ENCODE peak calls at places on chromosomes 7 and 10, in seven cellular contexts. Z, V, R, W, Q, P and E are unnamed samples.

GRCh38 chr10:126569513-126570447 is 100.7 kb downstream of the C10orf90 start:
- DNase-seq in Z (no peak), V (no peak), R (no peak), W (no peak), Q (no peak), P (no peak), E (no peak)

GRCh38 chr7:25775999-25776736 is 375.8 kb upstream of the NFE2L3 start:
- DNase-seq in Z (peak; percentile 36), V (no peak), R (no peak), W (no peak), Q (no peak), P (no peak), E (no peak)

GRCh38 chr10:76540786-76541185 is 1096.8 kb downstream of the KCNMA1 start:
- DNase-seq in Z (no peak), V (no peak), R (no peak), W (no peak), Q (no peak), P (no peak), E (no peak)

GRCh38 chr10:62027841-62028501 is 126.5 kb downstream of the ARID5B start:
- DNase-seq in Z (no peak), V (no peak), R (no peak), W (no peak), Q (no peak), P (no peak), E (no peak)

GRCh38 chr7:47435889-47436312 is 146.0 kb downstream of the TNS3 start:
- DNase-seq in Z (peak; percentile 63), V (no peak), R (peak; percentile 66), W (peak; percentile 70), Q (no peak), P (no peak), E (no peak)

GRCh38 chr10:18099420-18099819 is 40.8 kb upstream of the CACNB2 start:
- DNase-seq in Z (no peak), V (no peak), R (no peak), W (no peak), Q (no peak), P (no peak), E (no peak)

GRCh38 chr7:3482147-3482921 is 181.3 kb downstream of the SDK1 start:
- DNase-seq in Z (no peak), V (no peak), R (peak; percentile 38), W (peak; percentile 18), Q (no peak), P (peak; percentile 65), E (no peak)

GRCh38 chr7:80445351-80445750 is 66.5 kb downstream of the GNAT3 start:
- DNase-seq in Z (no peak), V (no peak), R (no peak), W (no peak), Q (no peak), P (no peak), E (no peak)

GRCh38 chr7:5478568-5479045 is 55.0 kb upstream of the TNRC18 start:
- DNase-seq in Z (no peak), V (no peak), R (no peak), W (no peak), Q (no peak), P (no peak), E (no peak)

GRCh38 chr7:149804106-149804505 is 30.7 kb upstream of the ZNF467 start:
- DNase-seq in Z (no peak), V (no peak), R (no peak), W (no peak), Q (no peak), P (no peak), E (no peak)

GRCh38 chr7:69654849-69655707 is 56.8 kb downstream of the AUTS2 start:
- DNase-seq in Z (no peak), V (no peak), R (no peak), W (no peak), Q (no peak), P (no peak), E (no peak)

GRCh38 chr10:129740532-129741279 is 223.4 kb downstream of the EBF3 start:
- DNase-seq in Z (no peak), V (peak; percentile 51), R (no peak), W (no peak), Q (no peak), P (peak; percentile 25), E (no peak)

GRCh38 chr7:149562602-149563001 is 65.0 kb upstream of the ZNF746 start:
- DNase-seq in Z (no peak), V (no peak), R (no peak), W (no peak), Q (no peak), P (no peak), E (no peak)

GRCh38 chr7:74334026-74334425 is 44.8 kb downstream of the CLIP2 start:
- DNase-seq in Z (no peak), V (no peak), R (no peak), W (no peak), Q (no peak), P (no peak), E (no peak)

GRCh38 chr10:97321807-97322195 is 2.7 kb downstream of the FRAT1 start:
- DNase-seq in Z (no peak), V (no peak), R (no peak), W (no peak), Q (no peak), P (no peak), E (no peak)

GRCh38 chr7:45580053-45580872 is 6.1 kb downstream of the ADCY1 start:
- DNase-seq in Z (peak; percentile 32), V (peak; percentile 70), R (peak; percentile 21), W (no peak), Q (no peak), P (peak; percentile 32), E (peak; percentile 71)

GRCh38 chr10:123584419-123584775 is 81.8 kb upstream of the GPR26 start:
- DNase-seq in Z (no peak), V (no peak), R (no peak), W (no peak), Q (no peak), P (no peak), E (no peak)
- TF ChIP-seq CTCF in Z (no peak), V (no peak), R (no peak), W (no peak), Q (no peak), P (no peak), E (no peak)

DNA sequence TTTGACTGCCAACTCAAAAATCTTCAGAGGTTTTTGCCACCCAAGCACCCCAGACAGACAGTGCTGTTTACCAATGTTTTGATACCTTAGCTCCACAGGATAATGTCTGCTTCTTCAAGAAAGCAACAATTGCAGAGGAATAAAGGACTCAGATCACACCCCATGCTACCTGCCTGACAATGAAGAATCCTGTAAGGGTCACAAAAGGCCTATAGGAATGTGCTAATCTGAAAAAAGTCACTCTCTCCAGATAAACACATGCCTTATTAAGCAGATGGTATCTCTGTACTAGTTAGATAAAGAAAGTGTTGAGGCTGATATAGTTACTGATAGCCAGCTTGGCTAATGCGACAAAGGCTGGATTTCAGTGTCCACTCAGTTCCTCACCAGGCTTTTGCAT is 1076.7 kb upstream of the SORCS1 start:
- DNase-seq in Z (no peak), V (no peak), R (no peak), W (no peak), Q (no peak), P (no peak), E (no peak)
- H3K9me3 ChIP-seq in Z (peaks cover 39% of the 10 kb centered on the region), V (peaks cover 33% of the 10 kb centered on the region), R (no peaks in the 10 kb centered on the region), W (peaks cover 46% of the 10 kb centered on the region), Q (peaks cover 3% of the 10 kb centered on the region), P (peaks cover 19% of the 10 kb centered on the region), E (no peaks in the 10 kb centered on the region)

GRCh38 chr7:158827411-158828342 is 1.6 kb downstream of the ESYT2 start:
- DNase-seq in Z (no peak), V (no peak), R (peak; percentile 61), W (no peak), Q (no peak), P (no peak), E (no peak)

GRCh38 chr7:158829342-158830210 is at the start of gene ESYT2:
- DNase-seq in Z (peak; percentile 100), V (peak; percentile 100), R (peak; percentile 100), W (peak; percentile 89), Q (peak; percentile 99), P (peak; percentile 98), E (peak; percentile 99)

GRCh38 chr7:158828343-158829020 is 827 bp downstream of the ESYT2 start:
- DNase-seq in Z (peak; percentile 59), V (peak; percentile 95), R (peak; percentile 70), W (no peak), Q (peak; percentile 75), P (peak; percentile 63), E (peak; percentile 81)

GRCh38 chr7:158830211-158830723 is 958 bp upstream of the ESYT2 start:
- DNase-seq in Z (no peak), V (no peak), R (no peak), W (no peak), Q (no peak), P (no peak), E (no peak)

DNA sequence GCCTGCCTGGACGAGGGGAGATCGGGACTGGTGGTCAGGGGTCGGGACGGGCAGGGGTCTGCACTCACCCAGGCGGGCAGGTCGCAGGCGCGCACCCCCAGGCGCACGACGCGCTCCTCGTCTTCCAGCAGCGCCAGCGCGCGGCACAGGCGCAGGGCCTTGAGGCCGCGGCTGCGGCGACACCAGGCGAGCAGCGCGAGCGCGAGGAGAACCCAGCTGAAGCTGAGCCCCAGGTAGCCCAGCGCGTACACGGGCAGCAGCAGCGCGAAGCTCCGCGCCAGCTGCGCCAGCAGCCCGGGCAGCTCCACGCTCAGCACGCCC is 328 bp downstream of the ESYT2 start:
- DNase-seq in Z (no peak), V (no peak), R (peak; percentile 89), W (no peak), Q (peak; percentile 81), P (peak; percentile 73), E (peak; percentile 83)
- TF ChIP-seq CTCF in Z (no peak), V (no peak), R (peak; percentile 45), W (no peak), Q (no peak), P (no peak), E (no peak)

DNA sequence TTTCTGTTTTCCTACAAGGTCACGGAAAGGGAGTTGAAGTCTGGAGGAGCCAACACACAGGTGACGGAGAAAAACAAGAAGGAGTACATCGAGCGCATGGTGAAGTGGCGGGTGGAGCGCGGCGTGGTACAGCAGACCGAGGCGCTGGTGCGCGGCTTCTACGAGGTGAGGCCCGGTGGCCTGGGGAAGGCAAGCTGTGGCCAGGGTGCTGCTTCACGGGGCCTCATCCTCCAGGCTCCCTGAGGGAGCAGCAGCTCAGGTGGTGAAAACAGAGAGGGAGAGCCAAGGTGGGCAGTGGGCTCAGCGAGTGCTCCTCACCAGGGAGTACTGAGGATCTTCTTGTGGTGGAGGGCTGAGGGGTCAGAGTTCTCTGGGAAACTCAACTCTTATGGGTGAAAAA is 32.5 kb upstream of the STK17A start:
- DNase-seq in Z (no peak), V (no peak), R (no peak), W (no peak), Q (no peak), P (no peak), E (no peak)
- H3K9me3 ChIP-seq in Z (no peaks in the 10 kb centered on the region), V (peaks cover 7% of the 10 kb centered on the region), R (no peaks in the 10 kb centered on the region), W (peaks cover 4% of the 10 kb centered on the region), Q (no peaks in the 10 kb centered on the region), P (no peaks in the 10 kb centered on the region), E (no peaks in the 10 kb centered on the region)

GRCh38 chr7:31110331-31111108 is 58.4 kb downstream of the ADCYAP1R1 start:
- DNase-seq in Z (no peak), V (no peak), R (no peak), W (no peak), Q (no peak), P (no peak), E (no peak)
- TF ChIP-seq CTCF in Z (no peak), V (no peak), R (no peak), W (no peak), Q (no peak), P (no peak), E (no peak)

DNA sequence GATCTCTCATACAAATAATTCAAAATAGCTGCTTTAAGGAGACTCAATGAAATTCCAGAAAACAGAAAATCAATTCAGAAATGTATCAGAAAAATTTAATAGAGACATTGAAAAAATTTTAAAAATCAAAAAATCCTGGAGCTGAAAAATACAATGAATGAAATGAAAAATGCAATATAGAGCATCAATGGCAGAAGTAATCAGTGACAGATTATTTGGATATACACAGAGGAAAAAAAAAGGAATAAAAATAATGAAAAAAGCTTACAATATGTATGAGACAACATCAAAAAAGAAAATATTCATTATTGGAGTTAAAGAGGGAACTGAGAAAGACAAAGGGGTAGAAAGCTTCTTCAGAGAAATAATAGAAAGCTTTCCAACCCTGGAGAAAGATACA is 122.9 kb upstream of the KLF14 start:
- DNase-seq in Z (no peak), V (no peak), R (no peak), W (no peak), Q (no peak), P (no peak), E (no peak)
- H3K9me3 ChIP-seq in Z (peaks cover 57% of the 10 kb centered on the region), V (peaks cover 71% of the 10 kb centered on the region), R (peaks cover 10% of the 10 kb centered on the region), W (peaks cover 4% of the 10 kb centered on the region), Q (peaks cover 52% of the 10 kb centered on the region), P (peaks cover 35% of the 10 kb centered on the region), E (no peaks in the 10 kb centered on the region)